ENCODE peak calls at places on chromosomes 1 and 21, in eight cellular contexts. X is AG08396; B is stimulated activated effector memory CD8-positive, alpha-beta T cell treated with anti-CD3 and anti-CD28 coated beads, Interleukin-12 subunit alpha, Interleukin-12 subunit beta, amount 100 ng/mL, for 72 hours; M is stimulated activated CD4-positive, alpha-beta T cell treated with anti-CD3 and anti-CD28 coated beads, Interleukin-12 subunit alpha, Interleukin-12 subunit beta, amount 100 ng/mL, for 4 hours; W is ascending aorta; R is WERI-Rb-1; U is stimulated activated naive CD8-positive, alpha-beta T cell treated with anti-CD3 and anti-CD28 coated beads, Interleukin-15, Interleukin-2, amounts not matched to agents 100 U/mL and 50 U/mL, for 24 hours; Z is ELR. A is an unnamed sample.

GRCh38 chr1:230909974-230910754 is 41.8 kb upstream of the C1orf198 start:
- DNase-seq in X (no peak), B (peak), M (no peak), W (peak), R (no peak), U (no peak), Z (no peak), A (no peak)

GRCh38 chr21:39051561-39051949 is 131.7 kb downstream of the PSMG1 start:
- DNase-seq in X (peak), B (no peak), M (no peak), W (peak), R (no peak), U (no peak), Z (peak), A (no peak)

GRCh38 chr1:43880604-43881003 is 53.0 kb upstream of the ARTN start:
- DNase-seq in X (no peak), B (no peak), M (no peak), W (peak), R (no peak), U (no peak), Z (no peak), A (no peak)

GRCh38 chr21:15140321-15141019 is 75.7 kb upstream of the NRIP1 start:
- DNase-seq in X (no peak), B (no peak), M (no peak), W (no peak), R (peak), U (no peak), Z (no peak), A (no peak)

GRCh38 chr1:107572674-107573205 is 392.2 kb downstream of the VAV3 start:
- DNase-seq in X (peak), B (no peak), M (no peak), W (no peak), R (peak), U (no peak), Z (peak), A (no peak)

GRCh38 chr1:40971962-40972361 is 7.5 kb upstream of the CTPS1 start:
- DNase-seq in X (no peak), B (no peak), M (no peak), W (no peak), R (no peak), U (no peak), Z (no peak), A (no peak)

GRCh38 chr1:201624741-201625646 is 86.1 kb downstream of the NAV1 start:
- DNase-seq in X (peak), B (no peak), M (no peak), W (no peak), R (no peak), U (no peak), Z (peak), A (no peak)

GRCh38 chr1:241636291-241636690 is 3.9 kb downstream of the CHML start:
- DNase-seq in X (no peak), B (no peak), M (no peak), W (no peak), R (no peak), U (no peak), Z (no peak), A (no peak)

GRCh38 chr1:66598670-66599069 is 64.7 kb downstream of the SGIP1 start:
- DNase-seq in X (peak), B (no peak), M (no peak), W (no peak), R (no peak), U (no peak), Z (peak), A (no peak)

GRCh38 chr1:169201084-169201619 is 94.7 kb downstream of the ATP1B1 start:
- DNase-seq in X (peak), B (no peak), M (no peak), W (no peak), R (no peak), U (no peak), Z (peak), A (no peak)

GRCh38 chr1:186213225-186213607 is 161.8 kb downstream of the TPR start:
- DNase-seq in X (no peak), B (no peak), M (no peak), W (no peak), R (no peak), U (no peak), Z (no peak), A (no peak)

GRCh38 chr1:86951430-86951829 is 37.0 kb downstream of the HS2ST1 start:
- DNase-seq in X (no peak), B (no peak), M (no peak), W (no peak), R (no peak), U (no peak), Z (no peak), A (no peak)

GRCh38 chr1:53220171-53220961 is at the start of gene CZIB:
- DNase-seq in X (peak), B (peak), M (peak), W (peak), R (peak), U (peak), Z (peak), A (peak)

GRCh38 chr1:183403386-183403957 is 14.7 kb downstream of the NMNAT2 start:
- DNase-seq in X (no peak), B (no peak), M (no peak), W (no peak), R (no peak), U (no peak), Z (no peak), A (no peak)

GRCh38 chr1:31609512-31609911 is 8.0 kb upstream of the HCRTR1 start:
- DNase-seq in X (no peak), B (no peak), M (no peak), W (no peak), R (no peak), U (no peak), Z (no peak), A (no peak)

GRCh38 chr1:6601049-6601864 is 1.4 kb downstream of the KLHL21 start:
- DNase-seq in X (peak), B (peak), M (peak), W (peak), R (no peak), U (peak), Z (peak), A (no peak)

GRCh38 chr1:199684686-199685273 is 342.7 kb upstream of the NR5A2 start:
- DNase-seq in X (peak), B (no peak), M (no peak), W (no peak), R (peak), U (no peak), Z (peak), A (peak)

GRCh38 chr1:80217377-80217986 is 1211.0 kb upstream of the ADGRL4 start:
- DNase-seq in X (peak), B (no peak), M (no peak), W (no peak), R (peak), U (no peak), Z (peak), A (no peak)

GRCh38 chr1:70387507-70387906 is 23.6 kb upstream of the CTH start:
- DNase-seq in X (no peak), B (no peak), M (no peak), W (no peak), R (no peak), U (no peak), Z (no peak), A (no peak)

GRCh38 chr1:224047538-224047937 is 66.4 kb upstream of the FBXO28 start:
- DNase-seq in X (no peak), B (no peak), M (no peak), W (no peak), R (no peak), U (no peak), Z (peak), A (no peak)

GRCh38 chr1:3504151-3504822 is 49.8 kb downstream of the ARHGEF16 start:
- DNase-seq in X (peak), B (no peak), M (no peak), W (peak), R (no peak), U (no peak), Z (peak), A (no peak)

GRCh38 chr1:40877681-40878080 is 15.5 kb upstream of the CITED4 start:
- DNase-seq in X (peak), B (no peak), M (peak), W (peak), R (peak), U (peak), Z (peak), A (no peak)

GRCh38 chr21:45922648-45923047 is 58.9 kb upstream of the COL6A1 start:
- DNase-seq in X (no peak), B (no peak), M (no peak), W (no peak), R (no peak), U (no peak), Z (no peak), A (no peak)

GRCh38 chr1:175824079-175824478 is 80.7 kb upstream of the TNR start:
- DNase-seq in X (no peak), B (no peak), M (peak), W (no peak), R (peak), U (peak), Z (no peak), A (no peak)

GRCh38 chr1:226979115-226979516 is 39.0 kb downstream of the COQ8A start:
- DNase-seq in X (no peak), B (no peak), M (no peak), W (no peak), R (no peak), U (no peak), Z (no peak), A (no peak)